ENCODE peak calls at places on chromosomes 13 and 19, in five cellular contexts. S, C, B, I and D are unnamed samples.

GRCh38 chr13:40770609-40770933 is 419 bp downstream of the MRPS31 start:
- DNase-seq in S (no peak), C (no peak), B (no peak), I (no peak), D (no peak)

GRCh38 chr13:54361460-54361859 is 1332.8 kb downstream of the OLFM4 start:
- DNase-seq in S (no peak), C (no peak), B (no peak), I (no peak), D (no peak)

GRCh38 chr13:29458419-29458818 is 137.1 kb downstream of the SLC7A1 start:
- DNase-seq in S (no peak), C (no peak), B (no peak), I (no peak), D (no peak)

GRCh38 chr13:85995788-85996418 is 196.7 kb upstream of the SLITRK6 start:
- DNase-seq in S (no peak), C (peak; percentile 11), B (no peak), I (no peak), D (no peak)

GRCh38 chr19:10915511-10916091 is 12.8 kb downstream of the YIPF2 start:
- DNase-seq in S (no peak), C (no peak), B (no peak), I (no peak), D (no peak)

GRCh38 chr19:2848625-2849024 is 7.3 kb downstream of the ZNF555 start:
- DNase-seq in S (no peak), C (no peak), B (no peak), I (no peak), D (no peak)

GRCh38 chr19:35342430-35342829 is 5.3 kb upstream of the FFAR1 start:
- DNase-seq in S (no peak), C (no peak), B (no peak), I (no peak), D (no peak)

GRCh38 chr19:10567696-10568443 is 909 bp downstream of the CDKN2D start:
- DNase-seq in S (no peak), C (no peak), B (no peak), I (no peak), D (no peak)

GRCh38 chr13:35225582-35225981 is 250.9 kb downstream of the MAB21L1 start:
- DNase-seq in S (no peak), C (no peak), B (no peak), I (no peak), D (no peak)

GRCh38 chr19:2416321-2417097 is 10.9 kb downstream of the TIMM13 start:
- DNase-seq in S (no peak), C (no peak), B (peak; percentile 89), I (no peak), D (no peak)

GRCh38 chr19:56671613-56671994 is at the start of gene ZNF835:
- DNase-seq in S (peak; percentile 86), C (no peak), B (no peak), I (no peak), D (no peak)

GRCh38 chr13:24875566-24875965 is 111.6 kb downstream of the RNF17 start:
- DNase-seq in S (no peak), C (no peak), B (no peak), I (no peak), D (no peak)

GRCh38 chr13:49419292-49419691 is 24.6 kb downstream of the CAB39L start:
- DNase-seq in S (no peak), C (no peak), B (peak; percentile 13), I (no peak), D (no peak)

GRCh38 chr13:77509221-77509620 is 26.3 kb upstream of the SCEL start:
- DNase-seq in S (no peak), C (no peak), B (no peak), I (no peak), D (no peak)

GRCh38 chr19:41921280-41922219 is 6.7 kb downstream of the ERFL start:
- DNase-seq in S (no peak), C (no peak), B (no peak), I (no peak), D (no peak)

GRCh38 chr19:41922220-41922576 is 6.1 kb downstream of the ERFL start:
- DNase-seq in S (no peak), C (no peak), B (no peak), I (no peak), D (no peak)

GRCh38 chr19:41919948-41920712 is 8.1 kb downstream of the ERFL start:
- DNase-seq in S (no peak), C (no peak), B (no peak), I (no peak), D (no peak)

GRCh38 chr19:41922585-41922984 is 5.7 kb downstream of the ERFL start:
- DNase-seq in S (no peak), C (no peak), B (no peak), I (no peak), D (no peak)

GRCh38 chr19:41920878-41921277 is 7.4 kb downstream of the ERFL start:
- DNase-seq in S (no peak), C (no peak), B (no peak), I (no peak), D (no peak)
- TF ChIP-seq SP1 in S (no peak), C (no peak), B (no peak), I (no peak), D (no peak)

DNA sequence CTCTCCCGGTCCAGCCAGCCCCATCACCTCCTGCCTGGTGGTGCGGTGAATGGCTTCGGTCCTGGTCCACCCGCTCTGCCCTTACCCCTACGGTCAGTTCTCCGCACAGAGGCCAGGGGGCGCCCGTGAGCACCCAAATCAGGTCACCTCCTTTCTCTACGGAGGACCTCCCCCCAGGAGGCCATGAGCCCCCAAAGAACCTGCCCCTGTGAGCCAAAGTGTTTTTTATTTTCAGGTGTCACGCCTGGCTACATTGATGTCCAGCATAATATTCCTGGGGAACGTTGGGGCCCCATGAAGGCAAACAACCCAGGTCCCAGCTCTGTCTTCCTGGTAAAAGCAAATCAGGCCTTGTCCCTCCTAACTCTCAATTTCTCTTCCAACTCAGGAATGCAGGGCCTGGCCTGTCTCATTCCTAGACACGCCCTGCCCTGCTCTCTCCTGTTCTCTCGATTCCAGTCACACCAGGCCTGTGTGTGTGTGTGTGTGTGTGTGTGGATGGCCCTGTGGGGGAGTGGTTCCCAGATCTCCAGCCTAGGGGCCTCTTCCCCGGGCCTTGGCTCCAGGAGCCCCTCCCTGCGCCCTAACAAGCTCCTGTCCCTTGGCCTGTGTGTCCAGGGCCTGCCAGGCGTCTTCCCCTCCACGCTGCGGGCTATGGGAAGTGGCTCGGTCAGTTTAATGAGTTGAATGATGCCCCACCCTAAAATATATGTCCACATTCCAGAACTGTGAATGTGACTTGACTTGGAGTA is 9.7 kb upstream of the GIPC1 start:
- DNase-seq in S (peak; percentile 97), C (peak; percentile 90), B (peak; percentile 64), I (peak; percentile 82), D (peak; percentile 91)
- TF ChIP-seq SP1 in S (no peak), C (no peak), B (no peak), I (peak; percentile 73), D (no peak)

DNA sequence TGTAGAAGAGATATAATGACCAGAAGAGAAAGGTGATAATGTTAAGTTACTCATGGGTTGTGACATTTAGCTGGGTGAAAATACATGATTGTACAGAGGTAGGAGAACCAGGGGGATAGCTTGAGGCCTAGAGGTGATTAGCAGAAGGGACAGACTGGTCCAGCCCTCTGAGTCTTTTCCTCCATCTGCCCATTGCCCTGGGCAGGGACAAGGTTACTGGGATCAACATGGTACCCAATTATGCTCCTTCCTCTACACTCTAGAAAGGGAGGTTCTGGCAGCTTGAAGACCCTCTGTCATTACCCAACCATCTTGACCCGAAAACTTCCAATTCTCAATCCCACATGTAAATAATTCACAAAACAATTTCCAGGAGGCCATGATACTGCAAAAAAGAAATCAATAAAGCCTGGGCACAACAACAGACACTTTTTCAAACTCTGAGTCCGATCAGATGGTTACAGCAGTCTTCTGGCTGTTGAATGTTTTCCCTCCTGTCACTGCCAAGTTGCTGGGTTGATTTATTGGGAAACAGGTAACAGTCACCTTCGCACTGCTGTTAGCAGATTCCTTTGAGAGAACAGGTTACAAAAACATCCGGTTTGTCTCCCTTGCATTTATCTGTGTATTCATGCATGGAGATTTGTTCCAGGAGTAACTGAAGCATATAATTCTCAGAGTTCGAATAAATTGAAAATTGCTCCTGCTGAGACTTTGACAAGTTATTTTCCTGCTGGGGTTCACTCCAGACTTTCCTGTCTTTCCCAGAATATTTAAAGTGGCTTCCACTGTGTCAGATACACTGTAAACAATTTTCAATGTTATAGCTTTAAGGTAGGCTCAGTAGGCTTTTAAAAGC is 239.2 kb upstream of the HTR2A start:
- DNase-seq in S (no peak), C (no peak), B (no peak), I (no peak), D (no peak)
- TF ChIP-seq SP1 in S (no peak), C (no peak), B (no peak), I (no peak), D (no peak)

DNA sequence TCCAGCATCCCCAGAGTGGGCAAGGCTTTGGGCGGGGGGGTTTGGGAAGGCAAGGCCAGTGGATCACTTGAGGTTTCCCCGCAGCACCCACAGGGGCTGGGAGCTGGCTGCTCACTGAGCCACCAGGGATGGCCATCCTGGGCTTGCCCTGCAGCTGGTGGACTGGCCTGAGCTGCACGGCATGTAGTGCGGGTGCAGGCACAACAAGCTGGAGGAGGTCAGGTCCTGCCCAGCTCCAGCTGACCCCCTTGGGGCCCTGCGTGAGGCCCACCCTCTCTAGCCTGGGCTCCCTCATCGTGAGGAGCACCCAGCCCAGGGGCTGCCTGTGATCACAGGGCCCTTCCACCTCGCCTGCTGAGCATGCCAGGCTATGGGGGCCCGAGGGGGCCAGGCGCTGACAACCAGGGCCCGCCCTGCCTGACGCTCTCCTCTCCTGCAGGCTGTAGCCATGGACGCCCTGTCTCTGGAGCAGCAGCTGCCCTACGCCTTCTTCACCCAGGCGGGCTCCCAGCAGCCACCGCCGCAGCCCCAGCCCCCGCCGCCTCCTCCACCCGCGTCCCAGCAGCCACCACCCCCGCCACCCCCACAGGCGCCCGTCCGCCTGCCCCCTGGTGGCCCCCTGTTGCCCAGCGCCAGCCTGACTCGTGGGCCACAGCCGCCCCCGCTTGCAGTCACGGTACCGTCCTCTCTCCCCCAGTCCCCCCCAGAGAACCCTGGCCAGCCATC is 22.9 kb downstream of the COMP start:
- DNase-seq in S (no peak), C (no peak), B (no peak), I (no peak), D (peak; percentile 51)
- TF ChIP-seq SP1 in S (no peak), C (no peak), B (no peak), I (no peak), D (no peak)

DNA sequence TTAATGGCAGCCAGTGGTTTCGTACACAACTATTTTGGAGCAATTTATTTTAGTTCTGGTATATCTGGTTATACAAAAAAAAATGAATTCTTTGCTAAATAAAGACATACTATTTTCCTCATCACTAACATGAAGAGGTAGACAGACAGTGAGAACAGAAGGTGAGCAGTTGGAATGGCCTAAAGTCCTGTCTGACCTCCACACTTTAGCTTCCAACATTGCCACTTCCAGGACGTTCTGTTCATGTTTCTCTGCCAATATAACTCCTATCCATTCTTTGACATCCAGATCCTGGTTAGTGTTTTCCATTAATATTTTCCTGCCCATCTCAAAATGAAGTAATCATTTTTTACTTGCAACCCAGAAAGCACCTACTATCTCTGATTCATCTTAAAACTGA is 112.9 kb upstream of the FRY start:
- DNase-seq in S (no peak), C (no peak), B (no peak), I (no peak), D (no peak)
- TF ChIP-seq SP1 in S (no peak), C (no peak), B (no peak), I (no peak), D (no peak)